ENCODE peak calls at places on chromosomes 3 and 15, in four cellular contexts. E is adrenal gland, P is stomach, G is Peyer's patch. O is an unnamed sample. For H3K4me1, the result is how much of the 10 kb centered on the place peaks cover.

GRCh38 chr3:87088984-87089841 is 98.3 kb upstream of the VGLL3 start:
- DNase-seq in E (peak), P (peak), G (peak), O (peak)

GRCh38 chr3:17585561-17586325 is 156.7 kb downstream of the TBC1D5 start:
- DNase-seq in E (no peak), G (no peak), P (no peak), O (no peak)

GRCh38 chr3:157175678-157176077 is 15.7 kb upstream of the CCNL1 start:
- DNase-seq in E (no peak), P (no peak), G (peak), O (peak)

GRCh38 chr3:59782664-59783063 is 732.8 kb upstream of the CFAP20DC start:
- DNase-seq in E (no peak), G (no peak), P (no peak), O (no peak)

GRCh38 chr3:173711619-173712018 is 314.1 kb downstream of the NLGN1 start:
- DNase-seq in P (no peak), E (no peak), G (no peak), O (no peak)

GRCh38 chr3:62101488-62101887 is 271.9 kb downstream of the FEZF2 start:
- DNase-seq in G (no peak), E (no peak), P (no peak), O (no peak)

GRCh38 chr3:181050738-181051137 is 61.2 kb upstream of the DNAJC19 start:
- DNase-seq in G (no peak), E (no peak), P (no peak), O (no peak)

GRCh38 chr3:182083112-182083511 is 371.4 kb downstream of the SOX2 start:
- DNase-seq in G (no peak), E (no peak), P (no peak), O (no peak)

GRCh38 chr3:36893137-36893557 is 51.7 kb downstream of the TRANK1 start:
- DNase-seq in G (no peak), P (no peak), E (peak), O (no peak)

GRCh38 chr3:197597335-197597734 is 41.6 kb upstream of the BDH1 start:
- DNase-seq in E (no peak), P (no peak), G (no peak), O (peak)

GRCh38 chr15:46854559-46854958 is 862.7 kb upstream of the SEMA6D start:
- DNase-seq in P (no peak), G (no peak), E (no peak), O (no peak)

GRCh38 chr3:119367000-119367399 is 72.8 kb downstream of the ARHGAP31 start:
- DNase-seq in G (no peak), P (no peak), E (no peak), O (no peak)

GRCh38 chr15:66566963-66567531 is 1.2 kb upstream of the LCTL start:
- DNase-seq in E (peak), P (peak), G (no peak), O (peak)

GRCh38 chr3:69743975-69744374 is 4.7 kb downstream of the MITF start:
- DNase-seq in P (no peak), G (no peak), E (no peak), O (no peak)

GRCh38 chr3:131868203-131868602 is 166.6 kb downstream of the CPNE4 start:
- DNase-seq in G (no peak), P (no peak), E (no peak), O (no peak)

GRCh38 chr15:95958417-95958816 is 372.1 kb upstream of the NR2F2 start:
- DNase-seq in P (no peak), G (no peak), E (no peak), O (no peak)

GRCh38 chr3:187484547-187485325 is 116.6 kb downstream of the RTP4 start:
- DNase-seq in G (no peak), P (no peak), E (no peak), O (no peak)

GRCh38 chr15:58903232-58903631 is 30.2 kb downstream of the SLTM start:
- DNase-seq in G (no peak), P (no peak), E (no peak), O (no peak)

GRCh38 chr3:52879581-52879980 is 17.8 kb downstream of the STIMATE start:
- DNase-seq in P (no peak), G (no peak), E (no peak), O (no peak)

GRCh38 chr3:32109256-32109655 is 2.8 kb downstream of the GPD1L start:
- DNase-seq in G (peak), E (peak), P (peak), O (peak)

GRCh38 chr3:184811663-184811998 is 335 bp upstream of the VPS8 start:
- DNase-seq in P (no peak), E (no peak), G (no peak), O (no peak)

GRCh38 chr15:45093622-45094357 is 20.2 kb downstream of the DUOX2 start:
- DNase-seq in G (no peak), E (no peak), P (no peak), O (no peak)

GRCh38 chr3:9955067-9955502 is 2.9 kb upstream of the PRRT3 start:
- DNase-seq in E (no peak), G (no peak), P (peak), O (no peak)

GRCh38 chr3:197426161-197426566 is 127.8 kb upstream of the DLG1 start:
- DNase-seq in E (no peak), P (no peak), G (no peak), O (no peak)

GRCh38 chr3:129343643-129344360 is 65.1 kb downstream of the HMCES start:
- DNase-seq in G (peak), E (no peak), P (peak), O (peak)

GRCh38 chr15:79184465-79184892 is 93.9 kb upstream of the RASGRF1 start:
- DNase-seq in G (peak), E (peak), P (peak), O (peak)

GRCh38 chr3:34312684-34313083 is 514.3 kb downstream of the PDCD6IP start:
- DNase-seq in E (no peak), G (no peak), P (no peak), O (no peak)

GRCh38 chr3:51720292-51721061 is 13.6 kb downstream of the GRM2 start:
- DNase-seq in P (no peak), G (peak), E (no peak), O (no peak)

GRCh38 chr3:154971771-154972326 is 108.3 kb upstream of the MME start:
- DNase-seq in P (no peak), G (no peak), E (no peak), O (no peak)

GRCh38 chr3:126151562-126152302 is 28.7 kb downstream of the ALDH1L1 start:
- DNase-seq in P (no peak), E (no peak), G (peak), O (peak)

GRCh38 chr3:70849911-70850699 is 537.7 kb upstream of the MDFIC2 start:
- DNase-seq in P (no peak), E (peak), G (no peak), O (peak)

GRCh38 chr3:14225421-14225820 is 46.8 kb downstream of the LSM3 start:
- DNase-seq in G (no peak), P (no peak), E (no peak), O (peak)

GRCh38 chr3:13932578-13933295 is 52.9 kb upstream of the WNT7A start:
- DNase-seq in G (no peak), E (no peak), P (no peak), O (no peak)

GRCh38 chr3:43618142-43618541 is 3.7 kb downstream of the ANO10 start:
- DNase-seq in G (no peak), P (no peak), E (no peak), O (no peak)

GRCh38 chr3:172143739-172144497 is 104.5 kb downstream of the FNDC3B start:
- DNase-seq in E (no peak), G (no peak), P (no peak), O (no peak)
- H3K4me1 ChIP-seq in E (under half), G (under half), P (half or more), O (under half)

DNA sequence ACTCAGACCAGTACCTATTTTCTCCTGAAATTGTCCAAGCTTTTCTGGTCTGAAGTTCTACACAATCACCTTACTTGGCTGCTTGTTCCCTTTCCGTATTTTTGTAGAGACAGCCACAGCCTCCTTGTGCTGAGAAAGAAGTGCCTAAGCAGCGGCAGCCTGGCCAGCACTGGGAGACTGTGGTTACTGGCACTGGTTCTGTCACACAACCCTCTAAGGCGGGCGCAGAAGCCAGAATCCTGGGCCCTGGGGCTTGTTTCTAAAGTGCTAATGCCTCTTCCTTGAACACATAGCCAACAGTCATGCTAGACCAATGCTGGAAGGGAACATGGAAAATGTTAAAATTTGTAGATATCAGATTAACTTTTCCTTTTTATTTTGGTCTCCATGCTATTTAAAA is 6.3 kb upstream of the CEP70 start:
- DNase-seq in E (no peak), G (no peak), P (no peak), O (no peak)
- H3K4me3 ChIP-seq in E (no peak), G (no peak), P (no peak), O (no peak)

GRCh38 chr3:146701246-146701645 is 96.1 kb upstream of the PLSCR5 start:
- DNase-seq in P (no peak), G (no peak), E (no peak), O (no peak)

GRCh38 chr3:146702237-146702636 is 97.1 kb upstream of the PLSCR5 start:
- DNase-seq in E (no peak), G (no peak), P (no peak), O (no peak)

GRCh38 chr3:146709969-146710368 is 104.8 kb upstream of the PLSCR5 start:
- DNase-seq in P (no peak), G (no peak), E (no peak), O (no peak)

GRCh38 chr3:146705205-146705604 is 100.1 kb upstream of the PLSCR5 start:
- DNase-seq in P (no peak), G (no peak), E (no peak), O (no peak)
- TF ChIP-seq CTCF in P (no peak), G (no peak), E (no peak), O (no peak)

DNA sequence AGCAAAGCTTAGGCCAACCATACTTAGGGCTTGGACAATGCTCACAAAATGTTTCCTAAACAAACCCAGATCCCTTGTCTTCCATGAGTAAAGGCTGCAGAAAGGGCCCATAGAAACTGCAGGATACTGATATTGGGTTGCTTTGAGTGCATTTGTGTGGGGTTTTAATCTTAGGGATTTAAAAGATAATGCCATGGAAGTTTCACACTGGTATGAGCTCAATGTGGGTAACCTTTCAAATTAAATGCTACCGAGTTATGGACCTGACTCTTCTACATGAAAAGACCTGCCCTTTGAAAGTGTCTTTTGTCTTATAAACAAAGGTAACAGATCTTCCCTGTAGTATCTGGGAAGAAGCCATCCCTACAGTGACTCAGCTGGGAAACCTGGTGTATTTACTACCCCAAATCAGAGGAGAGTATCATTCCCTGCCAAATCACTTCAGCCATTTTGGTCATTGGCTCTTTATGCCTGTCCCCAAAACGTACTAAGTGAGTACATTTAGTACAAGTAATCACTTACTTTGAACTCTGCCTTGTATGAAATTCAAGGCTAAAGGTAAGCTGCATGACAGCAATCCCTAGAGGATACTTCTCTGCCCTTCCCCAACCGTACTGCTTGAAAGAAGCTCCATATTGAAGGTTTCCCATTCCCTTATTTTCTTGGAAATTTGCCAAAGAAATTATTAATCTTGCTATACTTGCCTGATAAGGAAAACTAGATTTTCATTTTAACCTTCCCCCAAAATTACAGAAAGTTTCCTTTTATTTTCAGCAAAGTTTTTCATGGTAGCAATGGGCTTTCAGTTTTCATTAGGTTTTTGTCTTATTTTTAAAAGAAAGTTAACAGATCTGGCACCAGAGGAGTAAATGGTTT is 7.2 kb downstream of the TM4SF1 start:
- DNase-seq in E (no peak), P (no peak), G (no peak), O (no peak)
- H3K4me1 ChIP-seq in E (under half), P (half or more), G (under half), O (under half)